ENCODE peak calls at places on chromosomes 4 and X, in five cellular contexts. C is progenitor cell of endocrine pancreas, Y is fibroblast of lung, E is uterus, B is A549. N is an unnamed sample.

GRCh38 chrX:44244008-44244407 is 99.5 kb downstream of the EFHC2 start:
- DNase-seq in C (no peak), Y (peak), E (no peak), B (no peak), N (no peak)

GRCh38 chr4:184851200-184851541 is 25.4 kb upstream of the ACSL1 start:
- DNase-seq in C (no peak), Y (no peak), E (no peak), B (no peak), N (no peak)

GRCh38 chrX:104112326-104112951 is at the start of gene ZCCHC18:
- DNase-seq in C (peak), Y (peak), E (peak), B (peak), N (peak)

GRCh38 chr4:77921701-77922100 is 59.1 kb downstream of the MRPL1 start:
- DNase-seq in C (no peak), Y (peak), E (no peak), B (peak), N (no peak)

GRCh38 chr4:55123791-55124190 is 1.6 kb downstream of the KDR start:
- DNase-seq in C (no peak), Y (no peak), E (no peak), B (no peak), N (no peak)

GRCh38 chr4:108320066-108320465 is 151.3 kb upstream of the LEF1 start:
- DNase-seq in C (no peak), Y (no peak), E (no peak), B (no peak), N (no peak)

GRCh38 chr4:16237715-16238114 is 11.4 kb upstream of the TAPT1 start:
- DNase-seq in C (no peak), Y (no peak), E (no peak), B (no peak), N (no peak)

GRCh38 chrX:20974326-20974725 is 399.9 kb upstream of the CNKSR2 start:
- DNase-seq in C (no peak), Y (peak), E (no peak), B (no peak), N (no peak)

GRCh38 chrX:56800801-56801200 is 71.8 kb downstream of the NBDY start:
- DNase-seq in C (no peak), Y (no peak), E (no peak), B (no peak), N (no peak)

GRCh38 chr4:8260656-8261111 is 8.9 kb upstream of the HTRA3 start:
- DNase-seq in C (no peak), Y (peak), E (peak), B (no peak), N (no peak)

GRCh38 chrX:49117597-49117996 is 5.9 kb downstream of the GPKOW start:
- DNase-seq in C (no peak), Y (no peak), E (no peak), B (no peak), N (no peak)

GRCh38 chr4:113901994-113902787 is 77.3 kb downstream of the ARSJ start:
- DNase-seq in C (peak), Y (no peak), E (no peak), B (no peak), N (no peak)
- TF ChIP-seq CTCF in C (peak), Y (no peak), E (no peak), B (no peak), N (no peak)

GRCh38 chr4:6932475-6932874 is 22.8 kb downstream of the TBC1D14 start:
- DNase-seq in C (no peak), Y (no peak), E (no peak), B (no peak), N (no peak)

GRCh38 chr4:6932918-6933317 is 23.3 kb downstream of the TBC1D14 start:
- DNase-seq in C (no peak), Y (no peak), E (no peak), B (no peak), N (no peak)

GRCh38 chr4:6935961-6936360 is 26.3 kb downstream of the TBC1D14 start:
- DNase-seq in C (no peak), Y (no peak), E (no peak), B (no peak), N (no peak)

GRCh38 chr4:6937201-6937600 is 27.6 kb downstream of the TBC1D14 start:
- DNase-seq in C (no peak), Y (no peak), E (no peak), B (no peak), N (no peak)

GRCh38 chr4:6933691-6934430 is 24.2 kb downstream of the TBC1D14 start:
- DNase-seq in C (no peak), Y (no peak), E (no peak), B (no peak), N (no peak)
- TF ChIP-seq CTCF in C (no peak), Y (no peak), E (no peak), B (no peak), N (no peak)

DNA sequence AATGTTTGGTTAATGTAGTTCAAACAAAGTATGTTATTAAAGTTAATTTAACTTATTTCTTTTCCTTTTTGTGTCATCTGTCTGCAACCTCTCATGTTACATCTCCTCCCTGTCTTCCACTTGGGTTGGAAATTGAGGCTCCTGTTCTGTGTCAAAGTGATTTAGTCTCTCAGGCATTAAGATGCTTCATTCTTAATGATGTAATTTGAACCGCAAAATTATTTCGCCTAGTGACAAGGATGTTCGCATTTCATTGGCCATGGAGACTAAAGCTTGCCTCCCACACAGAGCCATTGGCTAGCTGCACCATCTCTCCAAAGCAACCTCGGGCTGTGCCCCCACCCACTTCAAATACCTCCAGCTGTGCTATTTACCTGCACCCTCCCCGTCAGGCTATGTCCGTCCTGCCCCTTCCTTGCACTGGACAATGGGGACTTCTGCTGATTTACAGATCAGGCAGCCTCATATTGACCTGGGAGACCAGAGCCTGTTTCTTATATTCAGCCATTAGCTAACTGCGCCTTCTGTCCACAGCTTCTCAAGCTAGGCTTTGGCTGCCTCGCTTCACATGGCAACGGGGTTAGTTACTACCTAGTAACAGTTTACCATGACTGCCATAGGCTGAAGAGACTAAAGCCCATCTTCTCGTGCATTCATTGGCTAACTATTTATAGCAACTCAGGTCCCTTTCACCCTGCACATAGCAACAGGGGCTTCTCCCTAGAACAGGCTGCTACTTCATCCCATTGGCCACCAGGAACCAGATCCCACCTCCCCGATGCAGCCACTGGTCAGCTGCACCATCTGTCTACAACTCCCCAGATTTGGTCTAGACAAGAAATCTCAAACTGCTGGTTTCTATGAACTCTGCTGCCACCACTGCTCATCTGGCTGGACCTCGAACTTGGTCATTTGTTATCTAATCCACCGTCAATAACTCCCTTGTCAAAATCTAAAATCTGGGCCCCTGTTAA is 8.6 kb upstream of the ZNF157 start:
- DNase-seq in C (peak), Y (peak), E (peak), B (peak), N (peak)
- TF ChIP-seq CTCF in C (no peak), Y (no peak), E (no peak), B (no peak), N (no peak)

DNA sequence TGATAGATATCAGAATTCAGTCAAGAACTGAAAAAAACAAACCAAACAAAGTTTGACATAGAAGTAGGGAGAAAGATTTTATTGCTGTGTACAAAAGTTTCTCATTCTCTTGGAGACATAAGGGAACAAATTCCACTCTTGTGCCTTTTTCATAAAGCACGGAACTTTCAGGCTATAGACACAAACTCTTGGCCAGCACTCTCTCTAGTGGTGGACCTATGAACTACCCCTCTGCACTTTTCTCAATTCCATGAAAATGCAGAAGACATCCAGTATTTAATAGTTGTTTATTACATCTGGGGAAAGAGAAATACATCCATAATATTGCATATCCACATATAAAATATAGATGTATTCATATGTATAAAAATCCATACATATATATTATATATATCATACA is 291.6 kb upstream of the HS3ST1 start:
- DNase-seq in C (no peak), Y (peak), E (no peak), B (peak), N (no peak)
- TF ChIP-seq CTCF in C (peak), Y (peak), E (no peak), B (peak), N (no peak)

GRCh38 chr4:129146639-129147038 is 50.7 kb downstream of the C4orf33 start:
- DNase-seq in C (no peak), Y (no peak), E (no peak), B (no peak), N (no peak)
- TF ChIP-seq CTCF in C (no peak), Y (no peak), E (no peak), B (no peak), N (no peak)

GRCh38 chrX:149022485-149022884 is 482.6 kb downstream of the IDS start:
- DNase-seq in C (no peak), Y (no peak), E (no peak), B (no peak), N (no peak)

DNA sequence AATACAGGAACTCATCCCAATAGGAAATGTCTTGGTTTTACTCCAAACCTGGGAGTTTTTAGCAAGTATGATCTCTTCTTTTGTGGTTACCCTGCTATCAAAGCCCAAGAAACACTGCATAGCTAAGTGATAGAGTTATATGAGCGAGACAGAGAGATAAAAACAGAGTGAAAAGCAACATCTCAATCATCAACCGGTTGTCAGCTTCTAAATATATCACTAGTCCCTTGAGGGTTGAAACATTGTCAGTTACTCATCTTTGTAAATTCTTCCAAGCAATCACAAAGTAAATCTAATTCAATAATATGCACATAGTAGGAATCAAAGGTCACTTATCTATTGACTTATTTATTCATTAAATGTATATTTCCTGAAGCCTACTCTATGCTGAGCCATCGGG is 483.9 kb downstream of the IDS start:
- DNase-seq in C (no peak), Y (peak), E (no peak), B (no peak), N (no peak)
- TF ChIP-seq CTCF in C (no peak), Y (no peak), E (no peak), B (no peak), N (no peak)

GRCh38 chr4:122672091-122672490 is 51.2 kb upstream of the IL21 start:
- DNase-seq in C (no peak), Y (no peak), E (no peak), B (no peak), N (no peak)
- TF ChIP-seq CTCF in C (no peak), Y (no peak), E (no peak), B (no peak), N (no peak)

GRCh38 chr4:107153228-107153627 is 117.1 kb upstream of the DKK2 start:
- DNase-seq in C (no peak), Y (no peak), E (no peak), B (no peak), N (no peak)
- TF ChIP-seq CTCF in C (peak), Y (peak), E (no peak), B (no peak), N (no peak)

DNA sequence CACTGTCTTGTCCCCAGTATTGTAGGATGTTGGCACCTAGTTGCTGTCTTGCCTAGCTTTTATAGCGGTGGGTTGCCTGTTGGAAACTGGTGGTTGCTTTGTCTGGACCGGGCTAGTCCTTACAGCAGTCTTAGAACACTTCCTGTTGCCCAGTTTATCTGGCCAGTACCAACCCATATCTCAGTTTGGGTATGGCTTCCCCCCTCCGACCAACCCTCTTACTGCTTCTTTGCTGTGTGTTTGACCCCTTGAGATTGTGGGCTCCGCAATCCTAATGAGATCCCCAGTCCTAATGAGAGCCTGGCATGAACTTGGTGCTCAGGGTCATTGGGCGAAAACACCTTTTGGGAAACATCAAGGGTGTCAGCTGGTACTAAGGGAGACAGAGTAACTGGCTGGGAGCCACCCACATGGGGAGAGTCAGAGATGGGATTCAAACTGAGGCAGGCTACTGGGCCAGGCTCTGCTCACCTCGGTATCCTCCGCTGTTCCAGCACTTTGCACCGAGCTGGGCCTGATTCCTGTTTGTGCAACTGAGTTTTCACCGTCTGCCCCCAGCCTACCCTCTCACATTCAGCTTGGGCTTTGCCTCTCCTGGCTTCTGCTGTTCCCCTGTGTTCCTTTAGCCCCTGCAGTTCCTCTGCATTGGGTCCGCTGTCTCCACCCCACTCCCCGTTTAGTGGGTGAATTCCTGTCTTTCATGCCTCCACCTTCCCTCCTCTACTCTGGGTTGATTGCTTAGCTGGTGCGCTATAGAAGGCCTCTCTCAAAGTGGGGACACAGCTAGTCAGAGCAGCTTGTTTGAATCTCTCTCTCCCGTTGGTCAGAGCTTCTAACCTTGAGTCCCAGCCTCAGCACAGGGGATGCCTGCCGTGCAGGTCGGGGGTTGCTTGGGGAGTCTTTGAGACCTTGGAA is 1.6 kb downstream of the TBC1D14 start:
- DNase-seq in C (no peak), Y (no peak), E (no peak), B (no peak), N (no peak)
- TF ChIP-seq CTCF in C (no peak), Y (no peak), E (no peak), B (no peak), N (no peak)

GRCh38 chr4:124111411-124111810 is 601.1 kb downstream of the ANKRD50 start:
- DNase-seq in C (no peak), Y (no peak), E (no peak), B (no peak), N (no peak)

GRCh38 chr4:124111922-124112321 is 600.6 kb downstream of the ANKRD50 start:
- DNase-seq in C (peak), Y (peak), E (no peak), B (peak), N (no peak)
- TF ChIP-seq CTCF in C (peak), Y (peak), E (peak), B (peak), N (no peak)